ENCODE peak calls at places on chromosomes 2 and 18, in six cellular contexts. Y is left lung; B is HFF-Myc; I is NCI-H1092 treated with DMSO at 0.1 percent for 48 hours; N is HCEC 1CT; D is stimulated activated CD8-positive, alpha-beta memory T cell treated with anti-CD3 and anti-CD28 coated beads, Interleukin-15, amount 100 ng/mL, for 1 hour. Z is an unnamed sample.

GRCh38 chr2:68141875-68142274 is 15.8 kb upstream of the PNO1 start:
- DNase-seq in Y (no peak), B (no peak), I (no peak), N (no peak), D (no peak), Z (no peak)

GRCh38 chr2:148764820-148765219 is 110.2 kb upstream of the KIF5C start:
- DNase-seq in Y (no peak), B (no peak), I (no peak), N (no peak), D (no peak), Z (no peak)

GRCh38 chr2:31129835-31130561 is 8.2 kb downstream of the GALNT14 start:
- DNase-seq in Y (no peak), B (no peak), I (peak), N (no peak), D (no peak), Z (no peak)

GRCh38 chr2:18171191-18172139 is 293.0 kb downstream of the KCNS3 start:
- DNase-seq in Y (no peak), B (peak), I (no peak), N (peak), D (no peak), Z (no peak)

GRCh38 chr2:96505231-96505889 is at the start of gene NEURL3:
- DNase-seq in Y (no peak), B (peak), I (no peak), N (peak), D (no peak), Z (no peak)

GRCh38 chr18:13564579-13564978 is 161.8 kb downstream of the FAM210A start:
- DNase-seq in Y (no peak), B (no peak), I (no peak), N (no peak), D (no peak), Z (no peak)

GRCh38 chr18:69817335-69817935 is 130.2 kb downstream of the CD226 start:
- DNase-seq in Y (no peak), B (peak), I (no peak), N (peak), D (no peak), Z (no peak)

GRCh38 chr18:23238152-23238531 is 102.9 kb downstream of the CABLES1 start:
- DNase-seq in Y (no peak), B (no peak), I (no peak), N (peak), D (no peak), Z (no peak)

GRCh38 chr18:21177742-21178305 is 64.2 kb upstream of the GREB1L start:
- DNase-seq in Y (no peak), B (no peak), I (no peak), N (no peak), D (no peak), Z (no peak)

GRCh38 chr2:231709636-231709980 is 1.3 kb downstream of the PTMA start:
- DNase-seq in Y (no peak), B (no peak), I (no peak), N (peak), D (peak), Z (no peak)

GRCh38 chr2:160405077-160405865 is 88.3 kb downstream of the RBMS1 start:
- DNase-seq in Y (no peak), B (no peak), I (no peak), N (no peak), D (no peak), Z (no peak)